ENCODE peak calls at places on chromosomes 12 and 14, in six cellular contexts. A, H, N, V, I and M are unnamed samples.

GRCh38 chr12:114631242-114631641 is 52.7 kb downstream of the TBX3 start:
- ATAC-seq in A (no peak), H (no peak), N (no peak), V (no peak), I (no peak), M (no peak)

GRCh38 chr14:72420749-72421452 is 473.0 kb downstream of the DPF3 start:
- ATAC-seq in A (peak), H (peak), N (no peak), V (peak), I (no peak), M (no peak)

GRCh38 chr14:52877628-52878027 is 73.2 kb downstream of the FERMT2 start:
- ATAC-seq in A (no peak), H (no peak), N (no peak), V (no peak), I (no peak), M (no peak)

GRCh38 chr14:103026988-103027387 is 30.4 kb downstream of the CDC42BPB start:
- ATAC-seq in A (no peak), H (no peak), N (no peak), V (no peak), I (no peak), M (no peak)

GRCh38 chr12:90953956-90954421 is 987 bp downstream of the CCER1 start:
- ATAC-seq in A (no peak), H (no peak), N (peak), V (no peak), I (no peak), M (no peak)

GRCh38 chr14:94161979-94162378 is 12.1 kb upstream of the PPP4R4 start:
- ATAC-seq in A (no peak), H (no peak), N (no peak), V (peak), I (no peak), M (no peak)

GRCh38 chr14:92466068-92466458 is 47.5 kb upstream of the RIN3 start:
- ATAC-seq in A (no peak), H (no peak), N (no peak), V (peak), I (no peak), M (no peak)

GRCh38 chr12:12562016-12562483 is 613 bp downstream of the DUSP16 start:
- ATAC-seq in A (no peak), H (no peak), N (peak), V (peak), I (peak), M (no peak)

GRCh38 chr14:80237142-80237541 is 25.8 kb upstream of the DIO2 start:
- ATAC-seq in A (no peak), H (no peak), N (no peak), V (no peak), I (no peak), M (no peak)

GRCh38 chr14:65195042-65195719 is 92.9 kb upstream of the MAX start:
- ATAC-seq in A (no peak), H (no peak), N (no peak), V (no peak), I (no peak), M (peak)

GRCh38 chr14:87916103-87916885 is 76.7 kb downstream of the GALC start:
- ATAC-seq in A (no peak), H (no peak), N (no peak), V (no peak), I (no peak), M (no peak)

GRCh38 chr14:101103321-101103901 is 199.9 kb upstream of the RTL1 start:
- ATAC-seq in A (peak), H (no peak), N (peak), V (peak), I (no peak), M (no peak)

GRCh38 chr12:125634813-125635212 is 569.6 kb downstream of the AACS start:
- ATAC-seq in A (no peak), H (no peak), N (peak), V (no peak), I (no peak), M (no peak)

GRCh38 chr12:106078358-106079025 is 60.3 kb downstream of the NUAK1 start:
- ATAC-seq in A (no peak), H (no peak), N (peak), V (peak), I (peak), M (no peak)

GRCh38 chr14:102849522-102850379 is 72.5 kb downstream of the TRAF3 start:
- ATAC-seq in A (peak), H (no peak), N (peak), V (peak), I (peak), M (no peak)

GRCh38 chr12:22408605-22409004 is 74.1 kb upstream of the ST8SIA1 start:
- ATAC-seq in A (no peak), H (no peak), N (no peak), V (no peak), I (no peak), M (no peak)

GRCh38 chr12:105764216-105764835 is 374.4 kb downstream of the NUAK1 start:
- ATAC-seq in A (no peak), H (no peak), N (no peak), V (no peak), I (no peak), M (no peak)

GRCh38 chr14:33842299-33842698 is 108.6 kb downstream of the EGLN3 start:
- ATAC-seq in A (peak), H (no peak), N (no peak), V (no peak), I (no peak), M (peak)

GRCh38 chr14:37593496-37594237 is 1.4 kb downstream of the FOXA1 start:
- ATAC-seq in A (no peak), H (no peak), N (no peak), V (no peak), I (no peak), M (no peak)